ENCODE peak calls at places on chromosomes 6 and 20, in four cellular contexts. P, S, F and U are unnamed samples.

GRCh38 chr6:117933471-117933870 is 26.4 kb downstream of the SLC35F1 start:
- DNase-seq in P (no peak), S (no peak), F (no peak), U (no peak)

GRCh38 chr6:111076024-111076680 is 11.2 kb upstream of the SLC16A10 start:
- DNase-seq in P (no peak), F (no peak), S (no peak), U (no peak)

GRCh38 chr20:57622579-57623381 is 2.6 kb upstream of the ZBP1 start:
- DNase-seq in F (peak), P (no peak), S (peak), U (no peak)

GRCh38 chr6:20936949-20937348 is 402.7 kb downstream of the CDKAL1 start:
- DNase-seq in F (no peak), S (no peak), P (no peak), U (no peak)

GRCh38 chr6:167422934-167423333 is 98.0 kb downstream of the TTLL2 start:
- DNase-seq in S (no peak), F (no peak), P (no peak), U (no peak)

GRCh38 chr6:13883966-13884365 is 40.8 kb upstream of the RNF182 start:
- DNase-seq in F (no peak), P (no peak), S (no peak), U (no peak)

GRCh38 chr20:3890410-3890751 is 1.2 kb downstream of the PANK2 start:
- DNase-seq in F (peak), S (peak), P (no peak), U (no peak)

GRCh38 chr6:139490482-139490881 is 116.0 kb upstream of the CITED2 start:
- DNase-seq in P (no peak), S (peak), F (peak), U (no peak)

GRCh38 chr6:69958978-69959377 is 92.6 kb downstream of the COL19A1 start:
- DNase-seq in S (no peak), P (no peak), F (no peak), U (no peak)

GRCh38 chr6:154301086-154301625 is 55.4 kb downstream of the IPCEF1 start:
- DNase-seq in P (no peak), S (no peak), F (no peak), U (no peak)

GRCh38 chr20:64101731-64102621 is 5.4 kb downstream of the NPBWR2 start:
- DNase-seq in F (peak), P (no peak), S (no peak), U (no peak)

GRCh38 chr20:50590348-50590664 is 80.1 kb downstream of the PTPN1 start:
- DNase-seq in P (no peak), F (no peak), S (no peak), U (no peak)

GRCh38 chr6:148203970-148204369 is 138.7 kb upstream of the SASH1 start:
- DNase-seq in F (peak), S (peak), P (no peak), U (no peak)

GRCh38 chr20:53748821-53749402 is 155.3 kb upstream of the ZNF217 start:
- DNase-seq in F (peak), P (no peak), S (peak), U (no peak)

GRCh38 chr6:156269751-156270369 is 507.3 kb upstream of the ARID1B start:
- DNase-seq in S (no peak), P (no peak), F (no peak), U (no peak)

GRCh38 chr6:129701721-129702455 is 8.1 kb downstream of the ARHGAP18 start:
- DNase-seq in P (no peak), F (no peak), S (peak), U (no peak)

GRCh38 chr6:101114703-101115102 is 233.6 kb upstream of the ASCC3 start:
- DNase-seq in P (no peak), S (peak), F (peak), U (peak)

GRCh38 chr6:161443868-161444267 is 170.0 kb upstream of the AGPAT4 start:
- DNase-seq in S (peak), P (no peak), F (no peak), U (no peak)

GRCh38 chr6:21753571-21754108 is 160.1 kb downstream of the SOX4 start:
- DNase-seq in S (peak), F (no peak), P (peak), U (peak)

GRCh38 chr6:88301888-88302768 is 136.0 kb upstream of the CNR1 start:
- DNase-seq in P (no peak), S (no peak), F (no peak), U (no peak)

GRCh38 chr6:169564453-169565240 is 137.2 kb downstream of the WDR27 start:
- DNase-seq in S (no peak), F (no peak), P (no peak), U (no peak)

GRCh38 chr20:4040283-4041179 is 25.2 kb upstream of the RNF24 start:
- DNase-seq in P (no peak), F (no peak), S (peak), U (no peak)

GRCh38 chr20:1569417-1569861 is 11.9 kb upstream of the SIRPD start:
- DNase-seq in S (peak), P (no peak), F (no peak), U (no peak)

GRCh38 chr20:13426870-13427269 is 205.8 kb downstream of the ISM1 start:
- DNase-seq in S (no peak), P (no peak), F (no peak), U (no peak)

GRCh38 chr6:5529015-5529414 is 267.7 kb downstream of the FARS2 start:
- DNase-seq in F (no peak), P (no peak), S (peak), U (no peak)

GRCh38 chr6:155171109-155171746 is 92.6 kb upstream of the CLDN20 start:
- DNase-seq in F (no peak), S (peak), P (peak), U (peak)

GRCh38 chr6:98828210-98828798 is 6.1 kb upstream of the POU3F2 start:
- DNase-seq in S (no peak), P (no peak), F (no peak), U (no peak)

GRCh38 chr20:1267809-1268374 is 1.8 kb downstream of the SNPH start:
- DNase-seq in F (no peak), P (no peak), S (no peak), U (no peak)

GRCh38 chr20:47227576-47227975 is 128.9 kb downstream of the ZMYND8 start:
- DNase-seq in S (no peak), P (no peak), F (no peak), U (no peak)

GRCh38 chr20:63854069-63854765 is 7.1 kb upstream of the ABHD16B start:
- DNase-seq in F (no peak), S (no peak), P (no peak), U (no peak)

GRCh38 chr20:38658879-38659612 is 57.4 kb downstream of the ARHGAP40 start:
- DNase-seq in S (no peak), P (no peak), F (peak), U (no peak)

GRCh38 chr6:137136065-137136464 is 37.4 kb downstream of the IL22RA2 start:
- DNase-seq in S (no peak), F (no peak), P (no peak), U (no peak)

GRCh38 chr6:41327177-41327576 is 8.2 kb upstream of the NCR2 start:
- DNase-seq in S (no peak), F (no peak), P (no peak), U (no peak)

GRCh38 chr6:143807103-143807425 is 36.1 kb upstream of the LTV1 start:
- DNase-seq in S (no peak), F (no peak), P (no peak), U (no peak)

GRCh38 chr6:43733471-43734293 is 36.3 kb upstream of the VEGFA start:
- DNase-seq in S (no peak), F (peak), P (no peak), U (no peak)

GRCh38 chr6:3881722-3882421 is 32.7 kb downstream of the FAM50B start:
- DNase-seq in P (no peak), S (no peak), F (no peak), U (no peak)